ENCODE peak calls at places on chromosomes 5 and 9, in ten cellular contexts. One of them, this sample, is unnamed.

GRCh38 chr9:112761912-112762651 is 11.5 kb downstream of the SNX30 start:
- DNase-seq in HuH-7: no peak
- DNase-seq in A673: no peak
- DNase-seq in Daoy: no peak
- DNase-seq in mucosa of gallbladder: no peak
- DNase-seq in left lobe of liver: no peak
- DNase-seq in WTC11: no peak
- DNase-seq in fibroblast of lung: peak; percentile 54
- DNase-seq in stromal cell of bone marrow: no peak
- DNase-seq in activated naive CD8-positive, alpha-beta T cell treated with anti-CD3 and anti-CD28 coated beads, Interleukin-2, amount 50 U/mL, for 24 hours: no peak
- DNase-seq in this sample: no peak

GRCh38 chr5:34919077-34919476 is 3.6 kb downstream of the BRIX1 start:
- DNase-seq in Daoy: no peak
- DNase-seq in HuH-7: no peak
- DNase-seq in activated naive CD8-positive, alpha-beta T cell treated with anti-CD3 and anti-CD28 coated beads, Interleukin-2, amount 50 U/mL, for 24 hours: no peak
- DNase-seq in fibroblast of lung: no peak
- DNase-seq in A673: peak; percentile 12
- DNase-seq in mucosa of gallbladder: no peak
- DNase-seq in WTC11: no peak
- DNase-seq in left lobe of liver: no peak
- DNase-seq in stromal cell of bone marrow: no peak
- DNase-seq in this sample: no peak

GRCh38 chr5:173657745-173658422 is 41.4 kb upstream of the BOD1 start:
- DNase-seq in activated naive CD8-positive, alpha-beta T cell treated with anti-CD3 and anti-CD28 coated beads, Interleukin-2, amount 50 U/mL, for 24 hours: no peak
- DNase-seq in A673: no peak
- DNase-seq in fibroblast of lung: no peak
- DNase-seq in HuH-7: no peak
- DNase-seq in left lobe of liver: no peak
- DNase-seq in Daoy: no peak
- DNase-seq in mucosa of gallbladder: no peak
- DNase-seq in stromal cell of bone marrow: no peak
- DNase-seq in WTC11: no peak
- DNase-seq in this sample: no peak

GRCh38 chr9:26129216-26129615 is 451.0 kb upstream of the TUSC1 start:
- DNase-seq in Daoy: no peak
- DNase-seq in fibroblast of lung: no peak
- DNase-seq in stromal cell of bone marrow: peak; percentile 87
- DNase-seq in HuH-7: no peak
- DNase-seq in left lobe of liver: no peak
- DNase-seq in mucosa of gallbladder: no peak
- DNase-seq in A673: peak; percentile 0
- DNase-seq in activated naive CD8-positive, alpha-beta T cell treated with anti-CD3 and anti-CD28 coated beads, Interleukin-2, amount 50 U/mL, for 24 hours: no peak
- DNase-seq in WTC11: no peak
- DNase-seq in this sample: no peak

GRCh38 chr9:129176786-129177442 is 1.1 kb downstream of the IER5L start:
- DNase-seq in stromal cell of bone marrow: no peak
- DNase-seq in WTC11: peak; percentile 41
- DNase-seq in A673: peak; percentile 33
- DNase-seq in left lobe of liver: peak; percentile 66
- DNase-seq in HuH-7: no peak
- DNase-seq in mucosa of gallbladder: no peak
- DNase-seq in activated naive CD8-positive, alpha-beta T cell treated with anti-CD3 and anti-CD28 coated beads, Interleukin-2, amount 50 U/mL, for 24 hours: peak; percentile 17
- DNase-seq in fibroblast of lung: peak; percentile 39
- DNase-seq in Daoy: no peak
- DNase-seq in this sample: peak; percentile 71

GRCh38 chr9:89677696-89678393 is 73.0 kb downstream of the GADD45G start:
- DNase-seq in WTC11: peak; percentile 70
- DNase-seq in left lobe of liver: no peak
- DNase-seq in Daoy: no peak
- DNase-seq in activated naive CD8-positive, alpha-beta T cell treated with anti-CD3 and anti-CD28 coated beads, Interleukin-2, amount 50 U/mL, for 24 hours: no peak
- DNase-seq in mucosa of gallbladder: no peak
- DNase-seq in HuH-7: no peak
- DNase-seq in fibroblast of lung: peak; percentile 15
- DNase-seq in A673: peak; percentile 43
- DNase-seq in stromal cell of bone marrow: no peak
- DNase-seq in this sample: no peak

GRCh38 chr9:130593020-130593419 is 13.6 kb downstream of the FUBP3 start:
- DNase-seq in Daoy: no peak
- DNase-seq in A673: no peak
- DNase-seq in stromal cell of bone marrow: no peak
- DNase-seq in activated naive CD8-positive, alpha-beta T cell treated with anti-CD3 and anti-CD28 coated beads, Interleukin-2, amount 50 U/mL, for 24 hours: no peak
- DNase-seq in HuH-7: no peak
- DNase-seq in left lobe of liver: no peak
- DNase-seq in fibroblast of lung: no peak
- DNase-seq in WTC11: no peak
- DNase-seq in mucosa of gallbladder: no peak
- DNase-seq in this sample: no peak

GRCh38 chr5:51033215-51033614 is 350.0 kb upstream of the ISL1 start:
- DNase-seq in A673: no peak
- DNase-seq in left lobe of liver: no peak
- DNase-seq in WTC11: no peak
- DNase-seq in mucosa of gallbladder: peak; percentile 74
- DNase-seq in fibroblast of lung: no peak
- DNase-seq in activated naive CD8-positive, alpha-beta T cell treated with anti-CD3 and anti-CD28 coated beads, Interleukin-2, amount 50 U/mL, for 24 hours: no peak
- DNase-seq in stromal cell of bone marrow: no peak
- DNase-seq in Daoy: no peak
- DNase-seq in HuH-7: no peak
- DNase-seq in this sample: no peak

GRCh38 chr5:61162832-61163567 is 732 bp upstream of the SMIM15 start:
- DNase-seq in WTC11: no peak
- DNase-seq in HuH-7: peak; percentile 28
- DNase-seq in activated naive CD8-positive, alpha-beta T cell treated with anti-CD3 and anti-CD28 coated beads, Interleukin-2, amount 50 U/mL, for 24 hours: no peak
- DNase-seq in mucosa of gallbladder: no peak
- DNase-seq in fibroblast of lung: peak; percentile 35
- DNase-seq in A673: peak; percentile 43
- DNase-seq in left lobe of liver: no peak
- DNase-seq in stromal cell of bone marrow: peak; percentile 4
- DNase-seq in Daoy: peak; percentile 56
- DNase-seq in this sample: no peak

GRCh38 chr9:95092321-95093072 is 225.0 kb downstream of the FANCC start:
- DNase-seq in WTC11: no peak
- DNase-seq in fibroblast of lung: peak; percentile 84
- DNase-seq in activated naive CD8-positive, alpha-beta T cell treated with anti-CD3 and anti-CD28 coated beads, Interleukin-2, amount 50 U/mL, for 24 hours: no peak
- DNase-seq in mucosa of gallbladder: no peak
- DNase-seq in stromal cell of bone marrow: peak; percentile 92
- DNase-seq in Daoy: peak; percentile 93
- DNase-seq in left lobe of liver: no peak
- DNase-seq in A673: no peak
- DNase-seq in HuH-7: no peak
- DNase-seq in this sample: no peak

GRCh38 chr9:5671711-5672353 is 42.9 kb downstream of the RIC1 start:
- DNase-seq in activated naive CD8-positive, alpha-beta T cell treated with anti-CD3 and anti-CD28 coated beads, Interleukin-2, amount 50 U/mL, for 24 hours: no peak
- DNase-seq in stromal cell of bone marrow: no peak
- DNase-seq in fibroblast of lung: no peak
- DNase-seq in mucosa of gallbladder: no peak
- DNase-seq in Daoy: no peak
- DNase-seq in WTC11: no peak
- DNase-seq in A673: no peak
- DNase-seq in HuH-7: peak; percentile 5
- DNase-seq in left lobe of liver: no peak
- DNase-seq in this sample: no peak

GRCh38 chr9:133869674-133870419 is 122.3 kb downstream of the VAV2 start:
- DNase-seq in stromal cell of bone marrow: no peak
- DNase-seq in Daoy: no peak
- DNase-seq in activated naive CD8-positive, alpha-beta T cell treated with anti-CD3 and anti-CD28 coated beads, Interleukin-2, amount 50 U/mL, for 24 hours: peak; percentile 48
- DNase-seq in HuH-7: peak; percentile 73
- DNase-seq in A673: no peak
- DNase-seq in WTC11: no peak
- DNase-seq in left lobe of liver: no peak
- DNase-seq in mucosa of gallbladder: no peak
- DNase-seq in fibroblast of lung: no peak
- DNase-seq in this sample: no peak

GRCh38 chr9:91571036-91571435 is 147.4 kb upstream of the NFIL3 start:
- DNase-seq in activated naive CD8-positive, alpha-beta T cell treated with anti-CD3 and anti-CD28 coated beads, Interleukin-2, amount 50 U/mL, for 24 hours: no peak
- DNase-seq in WTC11: no peak
- DNase-seq in mucosa of gallbladder: no peak
- DNase-seq in stromal cell of bone marrow: no peak
- DNase-seq in left lobe of liver: no peak
- DNase-seq in Daoy: no peak
- DNase-seq in HuH-7: no peak
- DNase-seq in fibroblast of lung: no peak
- DNase-seq in A673: no peak
- DNase-seq in this sample: no peak

GRCh38 chr9:91809581-91810285 is 140.3 kb downstream of the ROR2 start:
- DNase-seq in activated naive CD8-positive, alpha-beta T cell treated with anti-CD3 and anti-CD28 coated beads, Interleukin-2, amount 50 U/mL, for 24 hours: no peak
- DNase-seq in mucosa of gallbladder: no peak
- DNase-seq in fibroblast of lung: peak; percentile 57
- DNase-seq in stromal cell of bone marrow: no peak
- DNase-seq in left lobe of liver: peak; percentile 23
- DNase-seq in WTC11: no peak
- DNase-seq in A673: no peak
- DNase-seq in Daoy: peak; percentile 29
- DNase-seq in HuH-7: no peak
- DNase-seq in this sample: peak; percentile 33

GRCh38 chr9:127368852-127369402 is 28.0 kb upstream of the SLC2A8 start:
- DNase-seq in fibroblast of lung: no peak
- DNase-seq in left lobe of liver: no peak
- DNase-seq in stromal cell of bone marrow: no peak
- DNase-seq in A673: no peak
- DNase-seq in Daoy: no peak
- DNase-seq in mucosa of gallbladder: no peak
- DNase-seq in activated naive CD8-positive, alpha-beta T cell treated with anti-CD3 and anti-CD28 coated beads, Interleukin-2, amount 50 U/mL, for 24 hours: no peak
- DNase-seq in HuH-7: no peak
- DNase-seq in WTC11: no peak
- DNase-seq in this sample: peak; percentile 9

This sample was measured in activated CD8-positive, alpha-beta memory T cell treated with anti-CD3 and anti-CD28 coated beads for 24 hours.